ENCODE peak calls at places on chromosomes 12 and 14, in five cellular contexts. N is CD4-positive, alpha-beta T cell; U is H9; D is sigmoid colon; L is neural crest cell. J is an unnamed sample.

GRCh38 chr12:53061404-53062010 is 11.6 kb downstream of the TNS2 start:
- DNase-seq in L (no peak), N (no peak), U (peak), D (peak), J (peak)

GRCh38 chr14:77208266-77208978 is 26.8 kb downstream of the TMEM63C start:
- DNase-seq in D (no peak), U (peak), N (peak), L (peak), J (peak)

GRCh38 chr12:12792421-12792820 is 7.0 kb downstream of the APOLD1 start:
- DNase-seq in D (no peak), N (no peak), L (no peak), U (no peak), J (no peak)

GRCh38 chr12:54650409-54650808 is 2.2 kb upstream of the DCD start:
- DNase-seq in D (no peak), U (no peak), L (no peak), N (no peak), J (no peak)

GRCh38 chr12:47408171-47408871 is 297.5 kb downstream of the RPAP3 start:
- DNase-seq in D (no peak), U (peak), N (peak), L (no peak), J (no peak)

GRCh38 chr14:88941414-88941813 is 117.0 kb downstream of the TTC8 start:
- DNase-seq in U (no peak), N (no peak), L (no peak), D (no peak), J (no peak)

GRCh38 chr12:69925291-69925690 is 100.3 kb downstream of the MYRFL start:
- DNase-seq in U (no peak), D (no peak), L (no peak), N (no peak), J (no peak)

GRCh38 chr12:97968641-97969171 is 506.1 kb downstream of the RMST start:
- DNase-seq in L (no peak), D (no peak), U (no peak), N (no peak), J (no peak)

GRCh38 chr14:92564361-92565039 is 50.9 kb downstream of the RIN3 start:
- DNase-seq in N (no peak), D (no peak), L (no peak), U (no peak), J (no peak)

GRCh38 chr14:93733646-93734045 is 54.6 kb downstream of the PRIMA1 start:
- DNase-seq in U (no peak), N (no peak), D (no peak), L (no peak), J (no peak)

GRCh38 chr14:93737574-93737973 is 50.7 kb downstream of the PRIMA1 start:
- DNase-seq in N (no peak), U (no peak), L (no peak), D (no peak), J (no peak)

GRCh38 chr14:93734086-93734822 is 54.0 kb downstream of the PRIMA1 start:
- DNase-seq in D (no peak), U (peak), L (no peak), N (no peak), J (no peak)

GRCh38 chr14:93734961-93735360 is 53.3 kb downstream of the PRIMA1 start:
- DNase-seq in L (no peak), U (no peak), N (no peak), D (no peak), J (no peak)

DNA sequence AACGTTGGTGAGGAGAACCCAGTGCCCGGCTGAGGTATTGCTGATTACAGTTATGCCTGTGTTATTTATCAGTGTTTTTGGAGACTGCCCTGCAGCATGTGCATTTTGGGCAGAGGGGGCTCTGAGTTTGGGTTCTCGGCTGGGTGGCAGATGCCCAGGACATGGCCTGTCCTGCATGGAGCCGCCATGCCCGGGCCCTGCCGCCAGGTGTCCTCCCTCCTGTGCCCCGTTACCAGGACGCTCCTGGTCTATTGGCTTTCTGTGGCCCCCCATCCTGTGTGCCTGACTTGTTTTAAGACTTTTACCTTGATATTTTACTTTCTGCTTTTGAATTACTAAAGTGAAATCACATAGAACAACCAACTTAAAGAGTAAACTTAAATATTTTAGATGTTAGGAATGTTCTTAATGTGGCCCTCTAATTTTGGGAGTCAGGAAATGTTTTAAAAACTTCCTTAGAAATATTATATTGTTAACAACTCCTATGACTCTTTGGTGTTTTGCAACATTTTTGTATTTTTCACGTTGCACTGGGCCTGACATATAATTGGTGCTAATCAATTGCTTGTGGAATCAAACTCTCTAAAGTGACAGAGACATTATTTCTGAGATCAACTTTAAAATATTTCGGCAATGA is 51.8 kb downstream of the PRIMA1 start:
- DNase-seq in L (no peak), N (no peak), U (peak), D (no peak), J (no peak)
- TF ChIP-seq CTCF in L (peak), N (no peak), U (peak), D (peak), J (no peak)

GRCh38 chr12:106819991-106820390 is 45.5 kb downstream of the RIC8B start:
- DNase-seq in U (no peak), L (no peak), D (no peak), N (no peak), J (no peak)

GRCh38 chr12:106814649-106815048 is 40.2 kb downstream of the RIC8B start:
- DNase-seq in D (no peak), N (no peak), U (no peak), L (no peak), J (no peak)

DNA sequence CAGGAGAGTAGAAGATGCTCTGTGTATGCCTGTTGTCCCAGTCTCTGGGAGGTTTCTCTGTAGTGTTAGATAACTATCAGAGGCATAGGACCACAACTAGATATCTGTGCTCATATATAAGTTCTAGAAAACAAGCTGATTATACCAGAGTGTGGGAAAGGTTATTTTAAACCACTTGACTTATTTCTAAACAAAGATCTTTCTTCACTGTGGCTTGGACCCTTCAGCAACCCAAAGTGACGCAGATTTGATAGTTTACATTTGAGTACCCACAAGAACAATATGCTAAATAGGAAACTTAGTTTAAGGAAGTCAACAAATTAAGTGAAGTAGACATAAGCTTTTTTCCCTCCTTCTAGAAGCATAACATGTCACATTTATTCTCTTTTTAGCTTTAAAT is 41.3 kb downstream of the RIC8B start:
- DNase-seq in L (no peak), N (no peak), U (no peak), D (no peak), J (no peak)
- TF ChIP-seq CTCF in L (no peak), N (no peak), U (no peak), D (no peak), J (no peak)

GRCh38 chr12:57765003-57765697 is 1.7 kb downstream of the CYP27B1 start:
- DNase-seq in U (peak), N (peak), L (no peak), D (no peak), J (no peak)
- TF ChIP-seq CTCF in U (peak), N (peak), L (peak), D (no peak), J (no peak)

GRCh38 chr12:40717576-40717975 is 25.3 kb downstream of the CNTN1 start:
- DNase-seq in D (no peak), L (no peak), N (no peak), U (no peak), J (no peak)
- TF ChIP-seq CTCF in D (no peak), L (no peak), N (no peak), U (no peak), J (no peak)

GRCh38 chr14:104775073-104775489 is 20.5 kb downstream of the AKT1 start:
- DNase-seq in U (no peak), D (no peak), N (no peak), L (no peak), J (no peak)

GRCh38 chr14:104777808-104778249 is 17.7 kb downstream of the AKT1 start:
- DNase-seq in N (no peak), D (no peak), U (no peak), L (no peak), J (no peak)

GRCh38 chr14:104778694-104779331 is 16.7 kb downstream of the AKT1 start:
- DNase-seq in N (no peak), L (no peak), D (no peak), U (no peak), J (no peak)

GRCh38 chr14:104776481-104776880 is 19.1 kb downstream of the AKT1 start:
- DNase-seq in D (no peak), U (no peak), L (no peak), N (no peak), J (no peak)

GRCh38 chr14:104776961-104777807 is 18.4 kb downstream of the AKT1 start:
- DNase-seq in U (no peak), L (peak), N (no peak), D (no peak), J (no peak)
- TF ChIP-seq CTCF in U (peak), L (no peak), N (no peak), D (no peak), J (no peak)

GRCh38 chr12:51424662-51425539 is at the start of gene SLC4A8:
- DNase-seq in N (peak), D (peak), L (peak), U (peak), J (peak)
- TF ChIP-seq CTCF in N (peak), D (peak), L (peak), U (peak), J (peak)

DNA sequence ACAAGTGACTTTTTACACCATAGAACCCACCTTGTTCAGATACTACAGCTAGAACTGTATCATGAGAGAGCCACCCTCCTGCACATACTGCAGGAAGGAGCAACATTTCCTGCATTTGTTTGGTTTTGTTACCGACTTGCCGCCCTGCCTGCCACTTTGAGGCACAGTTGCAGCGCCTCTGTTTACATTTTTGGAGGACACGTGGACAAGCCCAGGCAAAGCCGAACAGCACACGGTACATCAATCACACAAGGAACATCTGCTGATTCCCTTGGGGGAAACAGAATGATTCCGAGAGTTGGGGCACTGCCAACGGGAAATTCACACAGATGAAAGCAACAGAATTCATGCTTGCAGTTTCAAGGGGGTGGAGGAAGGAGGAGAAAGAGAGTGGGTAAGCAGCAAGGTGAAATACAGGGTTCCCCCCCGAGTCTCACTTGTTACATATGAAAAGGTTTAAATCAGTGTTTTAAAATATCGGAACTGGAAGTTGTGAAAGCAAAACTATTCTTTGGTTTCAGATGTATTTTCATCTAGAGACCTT is 110.7 kb downstream of the BTG1 start:
- DNase-seq in U (no peak), N (peak), D (peak), L (no peak), J (peak)
- TF ChIP-seq CTCF in U (no peak), N (no peak), D (no peak), L (no peak), J (no peak)